ENCODE peak calls at places on chromosomes 13 and 19, in seven cellular contexts. One of them, this sample, is unnamed.

GRCh38 chr13:69468624-69469023 is 639.0 kb upstream of the ATXN8OS start:
- DNase-seq in GM20000: no peak
- DNase-seq in body of pancreas: no peak
- DNase-seq in PC-9: no peak
- DNase-seq in SK-N-SH: no peak
- DNase-seq in cardiac muscle cell: no peak
- DNase-seq in nephron progenitor cell: no peak
- DNase-seq in this sample: no peak

GRCh38 chr13:99296270-99296865 is 10.8 kb downstream of the GPR183 start:
- DNase-seq in nephron progenitor cell: no peak
- DNase-seq in PC-9: no peak
- DNase-seq in cardiac muscle cell: peak; percentile 15
- DNase-seq in SK-N-SH: no peak
- DNase-seq in GM20000: no peak
- DNase-seq in body of pancreas: no peak
- DNase-seq in this sample: no peak

GRCh38 chr13:50805805-50806204 is 37.7 kb downstream of the DLEU7 start:
- DNase-seq in cardiac muscle cell: peak; percentile 34
- DNase-seq in GM20000: no peak
- DNase-seq in SK-N-SH: no peak
- DNase-seq in PC-9: no peak
- DNase-seq in nephron progenitor cell: no peak
- DNase-seq in body of pancreas: no peak
- DNase-seq in this sample: no peak

GRCh38 chr13:30143671-30144400 is 163.5 kb downstream of the KATNAL1 start:
- DNase-seq in GM20000: no peak
- DNase-seq in body of pancreas: no peak
- DNase-seq in PC-9: no peak
- DNase-seq in cardiac muscle cell: peak; percentile 61
- DNase-seq in nephron progenitor cell: no peak
- DNase-seq in SK-N-SH: no peak
- DNase-seq in this sample: no peak

GRCh38 chr19:2266183-2266993 is 10.2 kb upstream of the JSRP1 start:
- DNase-seq in body of pancreas: peak; percentile 85
- DNase-seq in SK-N-SH: peak; percentile 46
- DNase-seq in cardiac muscle cell: peak; percentile 91
- DNase-seq in PC-9: no peak
- DNase-seq in nephron progenitor cell: no peak
- DNase-seq in GM20000: peak; percentile 74
- DNase-seq in this sample: peak; percentile 63

GRCh38 chr13:65679240-65679639 is 1550.9 kb downstream of the PCDH9 start:
- DNase-seq in PC-9: no peak
- DNase-seq in SK-N-SH: no peak
- DNase-seq in nephron progenitor cell: no peak
- DNase-seq in body of pancreas: no peak
- DNase-seq in GM20000: no peak
- DNase-seq in cardiac muscle cell: peak; percentile 7
- DNase-seq in this sample: no peak

GRCh38 chr19:49106648-49107135 is 7.5 kb upstream of the LIN7B start:
- DNase-seq in nephron progenitor cell: peak; percentile 73
- DNase-seq in body of pancreas: peak; percentile 51
- DNase-seq in GM20000: peak; percentile 63
- DNase-seq in PC-9: peak; percentile 50
- DNase-seq in cardiac muscle cell: peak; percentile 54
- DNase-seq in SK-N-SH: peak; percentile 80
- DNase-seq in this sample: peak; percentile 71

GRCh38 chr19:5398693-5399057 is 56.5 kb upstream of the ZNRF4 start:
- DNase-seq in cardiac muscle cell: no peak
- DNase-seq in GM20000: no peak
- DNase-seq in PC-9: no peak
- DNase-seq in SK-N-SH: no peak
- DNase-seq in body of pancreas: no peak
- DNase-seq in nephron progenitor cell: no peak
- DNase-seq in this sample: no peak

GRCh38 chr13:100508391-100508790 is 80.2 kb downstream of the GGACT start:
- DNase-seq in PC-9: no peak
- DNase-seq in GM20000: no peak
- DNase-seq in SK-N-SH: no peak
- DNase-seq in nephron progenitor cell: peak; percentile 28
- DNase-seq in cardiac muscle cell: no peak
- DNase-seq in body of pancreas: no peak
- DNase-seq in this sample: no peak

GRCh38 chr19:34337747-34338146 is 27.2 kb upstream of the GPI start:
- DNase-seq in body of pancreas: peak; percentile 91
- DNase-seq in GM20000: no peak
- DNase-seq in cardiac muscle cell: no peak
- DNase-seq in SK-N-SH: no peak
- DNase-seq in nephron progenitor cell: no peak
- DNase-seq in PC-9: no peak
- DNase-seq in this sample: no peak

GRCh38 chr13:67763984-67764383 is 533.8 kb upstream of the PCDH9 start:
- DNase-seq in PC-9: no peak
- DNase-seq in body of pancreas: no peak
- DNase-seq in GM20000: no peak
- DNase-seq in SK-N-SH: no peak
- DNase-seq in cardiac muscle cell: no peak
- DNase-seq in nephron progenitor cell: no peak
- DNase-seq in this sample: no peak

GRCh38 chr13:98188544-98189166 is 11.6 kb upstream of the RNF113B start:
- DNase-seq in cardiac muscle cell: no peak
- DNase-seq in nephron progenitor cell: no peak
- DNase-seq in GM20000: no peak
- DNase-seq in PC-9: no peak
- DNase-seq in body of pancreas: no peak
- DNase-seq in SK-N-SH: no peak
- DNase-seq in this sample: no peak

GRCh38 chr19:37506387-37507166 is at the start of gene ZNF793:
- DNase-seq in nephron progenitor cell: peak; percentile 74
- DNase-seq in PC-9: peak; percentile 75
- DNase-seq in GM20000: peak; percentile 64
- DNase-seq in cardiac muscle cell: peak; percentile 90
- DNase-seq in body of pancreas: peak; percentile 90
- DNase-seq in SK-N-SH: peak; percentile 75
- DNase-seq in this sample: no peak

GRCh38 chr19:13033819-13034611 is 38.7 kb downstream of the NFIX start:
- DNase-seq in body of pancreas: peak; percentile 86
- DNase-seq in GM20000: peak; percentile 74
- DNase-seq in cardiac muscle cell: peak; percentile 84
- DNase-seq in nephron progenitor cell: peak; percentile 61
- DNase-seq in SK-N-SH: peak; percentile 77
- DNase-seq in PC-9: peak; percentile 69
- DNase-seq in this sample: peak; percentile 75

GRCh38 chr19:52935434-52935833 is 12.2 kb upstream of the ZNF888 start:
- DNase-seq in body of pancreas: no peak
- DNase-seq in SK-N-SH: no peak
- DNase-seq in cardiac muscle cell: peak; percentile 54
- DNase-seq in PC-9: no peak
- DNase-seq in nephron progenitor cell: no peak
- DNase-seq in GM20000: no peak
- DNase-seq in this sample: peak; percentile 41

GRCh38 chr13:29472317-29472961 is 123.0 kb downstream of the SLC7A1 start:
- DNase-seq in cardiac muscle cell: peak; percentile 69
- DNase-seq in SK-N-SH: peak; percentile 72
- DNase-seq in body of pancreas: peak; percentile 61
- DNase-seq in GM20000: peak; percentile 61
- DNase-seq in nephron progenitor cell: peak; percentile 71
- DNase-seq in PC-9: peak; percentile 31
- DNase-seq in this sample: peak; percentile 64

GRCh38 chr13:45705936-45706335 is 3.8 kb downstream of the CBY2 start:
- DNase-seq in SK-N-SH: no peak
- DNase-seq in PC-9: no peak
- DNase-seq in body of pancreas: no peak
- DNase-seq in GM20000: peak; percentile 56
- DNase-seq in cardiac muscle cell: no peak
- DNase-seq in nephron progenitor cell: no peak
- DNase-seq in this sample: no peak

GRCh38 chr19:57850553-57851017 is 926 bp downstream of the ZNF587 start:
- DNase-seq in nephron progenitor cell: peak; percentile 2
- DNase-seq in body of pancreas: peak; percentile 25
- DNase-seq in SK-N-SH: peak; percentile 32
- DNase-seq in GM20000: peak; percentile 6
- DNase-seq in cardiac muscle cell: peak; percentile 42
- DNase-seq in PC-9: peak; percentile 25
- DNase-seq in this sample: peak; percentile 72

GRCh38 chr13:98825659-98826058 is 73.2 kb upstream of the SLC15A1 start:
- DNase-seq in body of pancreas: no peak
- DNase-seq in PC-9: no peak
- DNase-seq in SK-N-SH: no peak
- DNase-seq in GM20000: no peak
- DNase-seq in nephron progenitor cell: no peak
- DNase-seq in cardiac muscle cell: peak; percentile 18
- DNase-seq in this sample: no peak

GRCh38 chr19:51129716-51130115 is 5.0 kb downstream of the SIGLEC9 start:
- DNase-seq in body of pancreas: no peak
- DNase-seq in SK-N-SH: no peak
- DNase-seq in PC-9: no peak
- DNase-seq in GM20000: no peak
- DNase-seq in nephron progenitor cell: no peak
- DNase-seq in cardiac muscle cell: no peak
- DNase-seq in this sample: no peak

GRCh38 chr13:36718686-36719085 is 44.9 kb downstream of the SERTM1 start:
- DNase-seq in body of pancreas: no peak
- DNase-seq in SK-N-SH: no peak
- DNase-seq in nephron progenitor cell: no peak
- DNase-seq in PC-9: no peak
- DNase-seq in cardiac muscle cell: peak; percentile 64
- DNase-seq in GM20000: no peak
- DNase-seq in this sample: no peak

GRCh38 chr13:43014162-43014561 is 9.2 kb upstream of the DNAJC15 start:
- DNase-seq in PC-9: no peak
- DNase-seq in nephron progenitor cell: no peak
- DNase-seq in GM20000: no peak
- DNase-seq in cardiac muscle cell: no peak
- DNase-seq in body of pancreas: no peak
- DNase-seq in SK-N-SH: peak; percentile 47
- DNase-seq in this sample: no peak

GRCh38 chr13:99384468-99384867 is 77.3 kb upstream of the GPR183 start:
- DNase-seq in SK-N-SH: no peak
- DNase-seq in PC-9: no peak
- DNase-seq in GM20000: no peak
- DNase-seq in nephron progenitor cell: no peak
- DNase-seq in cardiac muscle cell: no peak
- DNase-seq in body of pancreas: no peak
- DNase-seq in this sample: no peak

GRCh38 chr13:46389985-46390384 is 2.9 kb upstream of the RUBCNL start:
- DNase-seq in PC-9: no peak
- DNase-seq in body of pancreas: peak; percentile 70
- DNase-seq in SK-N-SH: no peak
- DNase-seq in cardiac muscle cell: no peak
- DNase-seq in GM20000: peak; percentile 64
- DNase-seq in nephron progenitor cell: peak; percentile 23
- DNase-seq in this sample: peak; percentile 11

GRCh38 chr13:98959775-98960325 is 18.0 kb downstream of the DOCK9 start:
- DNase-seq in PC-9: no peak
- DNase-seq in body of pancreas: no peak
- DNase-seq in nephron progenitor cell: no peak
- DNase-seq in SK-N-SH: no peak
- DNase-seq in GM20000: no peak
- DNase-seq in cardiac muscle cell: no peak
- DNase-seq in this sample: no peak

GRCh38 chr13:111370570-111371150 is 50.2 kb downstream of the TEX29 start:
- DNase-seq in PC-9: no peak
- DNase-seq in cardiac muscle cell: no peak
- DNase-seq in GM20000: no peak
- DNase-seq in SK-N-SH: no peak
- DNase-seq in body of pancreas: no peak
- DNase-seq in nephron progenitor cell: no peak
- DNase-seq in this sample: no peak

GRCh38 chr13:52785721-52786120 is 46.1 kb upstream of the CNMD start:
- DNase-seq in nephron progenitor cell: no peak
- DNase-seq in SK-N-SH: no peak
- DNase-seq in body of pancreas: no peak
- DNase-seq in PC-9: no peak
- DNase-seq in cardiac muscle cell: no peak
- DNase-seq in GM20000: no peak
- DNase-seq in this sample: no peak

GRCh38 chr13:112810608-112811007 is 120.8 kb downstream of the ATP11A start:
- DNase-seq in SK-N-SH: no peak
- DNase-seq in body of pancreas: no peak
- DNase-seq in nephron progenitor cell: no peak
- DNase-seq in cardiac muscle cell: no peak
- DNase-seq in GM20000: no peak
- DNase-seq in PC-9: no peak
- DNase-seq in this sample: no peak

GRCh38 chr19:54478677-54479266 is 5.7 kb upstream of the CDC42EP5 start:
- DNase-seq in SK-N-SH: peak; percentile 57
- DNase-seq in PC-9: no peak
- DNase-seq in GM20000: peak; percentile 55
- DNase-seq in nephron progenitor cell: peak; percentile 73
- DNase-seq in body of pancreas: no peak
- DNase-seq in cardiac muscle cell: peak; percentile 64
- DNase-seq in this sample: peak; percentile 57
- TF ChIP-seq CTCF in SK-N-SH: peak; percentile 74
- TF ChIP-seq CTCF in PC-9: peak; percentile 84
- TF ChIP-seq CTCF in GM20000: peak; percentile 45
- TF ChIP-seq CTCF in nephron progenitor cell: peak; percentile 66
- TF ChIP-seq CTCF in body of pancreas: peak; percentile 61
- TF ChIP-seq CTCF in cardiac muscle cell: peak; percentile 65
- TF ChIP-seq CTCF in this sample: peak; percentile 72

GRCh38 chr13:80038371-80038770 is 302.6 kb downstream of the SPRY2 start:
- DNase-seq in SK-N-SH: no peak
- DNase-seq in body of pancreas: no peak
- DNase-seq in cardiac muscle cell: no peak
- DNase-seq in nephron progenitor cell: no peak
- DNase-seq in PC-9: no peak
- DNase-seq in GM20000: no peak
- DNase-seq in this sample: no peak
- TF ChIP-seq CTCF in SK-N-SH: no peak
- TF ChIP-seq CTCF in body of pancreas: no peak
- TF ChIP-seq CTCF in cardiac muscle cell: no peak
- TF ChIP-seq CTCF in nephron progenitor cell: no peak
- TF ChIP-seq CTCF in PC-9: no peak
- TF ChIP-seq CTCF in GM20000: no peak
- TF ChIP-seq CTCF in this sample: no peak

GRCh38 chr13:83618966-83619365 is 263.3 kb downstream of the SLITRK1 start:
- DNase-seq in nephron progenitor cell: no peak
- DNase-seq in SK-N-SH: no peak
- DNase-seq in body of pancreas: no peak
- DNase-seq in GM20000: no peak
- DNase-seq in PC-9: no peak
- DNase-seq in cardiac muscle cell: peak; percentile 9
- DNase-seq in this sample: no peak

GRCh38 chr13:83613524-83613923 is 268.8 kb downstream of the SLITRK1 start:
- DNase-seq in SK-N-SH: no peak
- DNase-seq in body of pancreas: no peak
- DNase-seq in PC-9: no peak
- DNase-seq in cardiac muscle cell: no peak
- DNase-seq in GM20000: no peak
- DNase-seq in nephron progenitor cell: no peak
- DNase-seq in this sample: no peak
- TF ChIP-seq CTCF in SK-N-SH: no peak
- TF ChIP-seq CTCF in body of pancreas: no peak
- TF ChIP-seq CTCF in PC-9: no peak
- TF ChIP-seq CTCF in cardiac muscle cell: no peak
- TF ChIP-seq CTCF in GM20000: no peak
- TF ChIP-seq CTCF in nephron progenitor cell: no peak
- TF ChIP-seq CTCF in this sample: no peak

GRCh38 chr13:92362717-92363116 is 863.9 kb upstream of the GPC6 start:
- DNase-seq in nephron progenitor cell: no peak
- DNase-seq in SK-N-SH: no peak
- DNase-seq in GM20000: no peak
- DNase-seq in PC-9: no peak
- DNase-seq in body of pancreas: peak; percentile 17
- DNase-seq in cardiac muscle cell: peak; percentile 90
- DNase-seq in this sample: no peak
- TF ChIP-seq CTCF in nephron progenitor cell: no peak
- TF ChIP-seq CTCF in SK-N-SH: no peak
- TF ChIP-seq CTCF in GM20000: no peak
- TF ChIP-seq CTCF in PC-9: no peak
- TF ChIP-seq CTCF in body of pancreas: no peak
- TF ChIP-seq CTCF in cardiac muscle cell: no peak
- TF ChIP-seq CTCF in this sample: no peak